ENCODE peak calls at places on chromosomes 2 and 18, in four cellular contexts. N is central memory CD8-positive, alpha-beta T cell; P is lower lobe of right lung; D is activated T-helper 17 cell treated with anti-CD3 and anti-CD28 coated beads, Interleukin-2, amount 50 U/mL, for 72 hours. V is an unnamed sample.

GRCh38 chr18:10101293-10101701 is 187.5 kb downstream of the VAPA start:
- ATAC-seq in P (no peak), N (no peak), D (no peak), V (no peak)

GRCh38 chr2:181943411-181944124 is 42.1 kb upstream of the PPP1R1C start:
- ATAC-seq in N (no peak), P (peak; percentile 95), D (no peak), V (no peak)

GRCh38 chr18:46152808-46153617 is 48.8 kb downstream of the HAUS1 start:
- ATAC-seq in D (no peak), P (peak; percentile 36), N (no peak), V (peak; percentile 77)

GRCh38 chr2:204472375-204472774 is 72.9 kb upstream of the PARD3B start:
- ATAC-seq in N (no peak), D (no peak), P (no peak), V (no peak)

GRCh38 chr18:64207818-64208217 is 58.9 kb upstream of the LINC00305 start:
- ATAC-seq in P (no peak), N (no peak), D (no peak), V (no peak)

GRCh38 chr18:61368001-61368400 is 34.8 kb downstream of the CDH20 start:
- ATAC-seq in D (no peak), P (no peak), N (no peak), V (no peak)

GRCh38 chr2:190335225-190335559 is 8.2 kb upstream of the INPP1 start:
- ATAC-seq in D (no peak), N (no peak), P (no peak), V (no peak)

GRCh38 chr2:241720099-241720498 is 14.3 kb upstream of the D2HGDH start:
- ATAC-seq in N (no peak), P (no peak), D (no peak), V (no peak)

GRCh38 chr2:160507046-160507407 is 13.4 kb upstream of the RBMS1 start:
- ATAC-seq in D (peak; percentile 70), P (no peak), N (peak; percentile 54), V (no peak)

GRCh38 chr2:212330263-212330662 is 208.3 kb downstream of the ERBB4 start:
- ATAC-seq in N (no peak), D (no peak), P (peak; percentile 70), V (no peak)

GRCh38 chr2:230179086-230179485 is 40.7 kb downstream of the SP110 start:
- ATAC-seq in D (no peak), P (no peak), N (no peak), V (no peak)

GRCh38 chr2:46632349-46632748 is 153.0 kb downstream of the TMEM247 start:
- ATAC-seq in D (no peak), N (no peak), P (peak; percentile 46), V (peak; percentile 80)

GRCh38 chr2:37738266-37738885 is 66.9 kb upstream of the CDC42EP3 start:
- ATAC-seq in P (no peak), N (no peak), D (no peak), V (no peak)

GRCh38 chr2:139160838-139161237 is 380.6 kb upstream of the NXPH2 start:
- ATAC-seq in D (no peak), N (no peak), P (no peak), V (no peak)